ENCODE peak calls at places on chromosomes 11 and 22, in nine cellular contexts. D, E, V, L, H, R, S, Q and B are unnamed samples.
A peak's percentile ranks its signal among the peaks of the same experiment; 100 is the strongest.

GRCh38 chr11:12587333-12587997 is 86.8 kb upstream of the TEAD1 start:
- DNase-seq in Q (no peak), V (peak; percentile 40), L (no peak), E (peak; percentile 49), D (peak; percentile 79), H (no peak), R (no peak), S (no peak), B (peak; percentile 75)

GRCh38 chr11:27254744-27255446 is 108.1 kb downstream of the CCDC34 start:
- DNase-seq in R (no peak), V (peak; percentile 78), L (no peak), E (peak; percentile 50), H (no peak), D (no peak), Q (no peak), S (no peak), B (peak; percentile 43)

GRCh38 chr22:44243761-44244160 is 63.0 kb downstream of the PARVG start:
- DNase-seq in D (no peak), L (no peak), S (no peak), Q (no peak), E (no peak), V (no peak), H (no peak), R (no peak), B (no peak)

GRCh38 chr11:122721964-122722266 is 66.4 kb downstream of the UBASH3B start:
- DNase-seq in E (peak; percentile 93), L (no peak), R (no peak), V (peak; percentile 86), S (peak; percentile 16), H (no peak), D (no peak), Q (no peak), B (peak; percentile 87)

GRCh38 chr22:43476341-43476740 is 64.5 kb downstream of the MPPED1 start:
- DNase-seq in V (no peak), Q (no peak), E (no peak), L (no peak), H (no peak), D (peak; percentile 49), R (no peak), S (no peak), B (no peak)

GRCh38 chr11:95577716-95578460 is 211.7 kb downstream of the FAM76B start:
- DNase-seq in S (no peak), R (no peak), Q (no peak), H (no peak), V (peak; percentile 52), D (no peak), L (no peak), E (peak; percentile 92), B (peak; percentile 78)

GRCh38 chr11:79503028-79503427 is 62.2 kb upstream of the TENM4 start:
- DNase-seq in Q (no peak), H (no peak), L (no peak), E (no peak), R (no peak), D (no peak), V (no peak), S (no peak), B (no peak)

GRCh38 chr11:3150726-3151125 is 14.4 kb downstream of the OSBPL5 start:
- DNase-seq in E (no peak), V (no peak), S (no peak), D (no peak), R (no peak), Q (no peak), L (no peak), H (no peak), B (no peak)

GRCh38 chr11:9405721-9406120 is 21.3 kb downstream of the IPO7 start:
- DNase-seq in Q (no peak), D (no peak), V (no peak), E (peak; percentile 50), H (no peak), R (no peak), S (no peak), L (no peak), B (no peak)

GRCh38 chr11:35464308-35464707 is 45.0 kb upstream of the SLC1A2 start:
- DNase-seq in V (no peak), L (no peak), E (no peak), H (no peak), Q (no peak), R (no peak), S (no peak), D (no peak), B (no peak)

GRCh38 chr11:250274-250673 is 13.5 kb downstream of the PSMD13 start:
- DNase-seq in R (no peak), S (no peak), E (no peak), Q (no peak), V (no peak), L (no peak), H (no peak), D (no peak), B (no peak)

GRCh38 chr11:5339771-5340322 is 3.5 kb downstream of the OR51B5 start:
- DNase-seq in Q (no peak), H (no peak), V (no peak), R (no peak), S (no peak), E (no peak), L (no peak), D (no peak), B (no peak)

GRCh38 chr11:2934611-2935239 is 5.5 kb upstream of the PHLDA2 start:
- DNase-seq in V (no peak), S (no peak), L (no peak), H (peak; percentile 11), R (no peak), D (no peak), Q (peak; percentile 43), E (no peak), B (no peak)

GRCh38 chr11:58923300-58923788 is 15.9 kb upstream of the GLYATL1 start:
- DNase-seq in H (no peak), D (peak; percentile 92), R (no peak), S (peak; percentile 54), Q (no peak), L (peak; percentile 10), V (peak; percentile 37), E (peak; percentile 41), B (peak; percentile 26)

GRCh38 chr11:12287009-12287373 is 90.4 kb upstream of the PARVA start:
- DNase-seq in E (peak; percentile 94), H (no peak), S (peak; percentile 47), Q (no peak), R (peak; percentile 24), L (no peak), D (no peak), V (peak; percentile 96), B (peak; percentile 95)

GRCh38 chr22:46483353-46483752 is 54.1 kb downstream of the CELSR1 start:
- DNase-seq in H (no peak), R (no peak), S (no peak), L (no peak), E (no peak), D (no peak), Q (no peak), V (no peak), B (no peak)

GRCh38 chr22:39518996-39519680 is 1.2 kb upstream of the ATF4 start:
- DNase-seq in S (no peak), V (peak; percentile 51), R (no peak), Q (no peak), L (no peak), D (no peak), H (no peak), E (peak; percentile 57), B (no peak)

GRCh38 chr11:121059605-121060004 is 35.7 kb downstream of the TBCEL start:
- DNase-seq in H (no peak), S (no peak), L (peak; percentile 75), R (no peak), E (no peak), D (no peak), Q (no peak), V (no peak), B (no peak)

GRCh38 chr22:37258005-37258790 is 14.1 kb upstream of the RAC2 start:
- DNase-seq in Q (no peak), V (no peak), R (no peak), H (no peak), E (no peak), L (no peak), S (no peak), D (peak; percentile 51), B (no peak)
- H3K4me3 ChIP-seq in Q (no peak overlapping the region), V (no peak overlapping the region), R (no peak overlapping the region), H (no peak overlapping the region), E (no peak overlapping the region), L (no peak overlapping the region), S (no peak overlapping the region), D (no peak overlapping the region), B (no peak overlapping the region)

GRCh38 chr11:45212566-45213315 is 66.3 kb downstream of the PRDM11 start:
- DNase-seq in E (no peak), H (no peak), V (no peak), R (no peak), S (no peak), L (no peak), D (peak; percentile 87), Q (no peak), B (no peak)
- TF ChIP-seq CTCF in E (no peak), H (no peak), V (no peak), R (no peak), S (no peak), L (peak; percentile 18), D (peak; percentile 77), Q (no peak), B (no peak)

GRCh38 chr11:66466225-66467033 is at the start of gene PELI3:
- DNase-seq in R (peak; percentile 93), S (peak; percentile 74), E (peak; percentile 86), V (peak; percentile 92), Q (peak; percentile 97), L (peak; percentile 55), H (peak; percentile 87), D (peak; percentile 96), B (peak; percentile 84)

GRCh38 chr11:66468691-66469090 is 2.0 kb downstream of the PELI3 start:
- DNase-seq in D (no peak), R (no peak), E (no peak), Q (no peak), L (no peak), V (no peak), S (no peak), H (no peak), B (no peak)

GRCh38 chr11:66469441-66469840 is 2.7 kb downstream of the PELI3 start:
- DNase-seq in L (no peak), D (no peak), S (no peak), V (no peak), R (no peak), H (no peak), Q (no peak), E (no peak), B (no peak)

GRCh38 chr11:66467034-66467659 is 442 bp downstream of the PELI3 start:
- DNase-seq in V (peak; percentile 38), E (no peak), D (peak; percentile 64), R (peak; percentile 65), L (no peak), H (no peak), Q (peak; percentile 57), S (no peak), B (peak; percentile 31)

DNA sequence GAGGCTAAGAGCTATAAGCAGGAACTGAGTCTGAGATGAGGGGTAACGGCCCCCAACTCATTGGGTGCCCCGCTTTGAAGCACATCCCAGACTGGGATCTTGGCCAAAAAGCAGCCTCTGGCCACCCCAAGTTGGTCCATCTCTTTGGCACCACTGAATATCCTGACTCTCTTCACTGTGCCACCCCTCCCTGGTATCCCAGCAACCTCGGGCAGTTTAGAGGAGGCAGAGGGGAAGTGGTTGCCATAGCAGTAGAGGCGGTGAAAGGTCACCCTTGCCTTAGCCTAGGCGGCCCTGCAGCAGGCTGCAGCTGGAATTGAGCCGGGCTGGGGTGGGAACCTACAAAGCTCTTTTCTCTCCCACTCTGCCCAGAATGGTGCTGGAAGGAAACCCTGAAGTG is 1.1 kb downstream of the PELI3 start:
- DNase-seq in H (no peak), Q (peak; percentile 59), R (peak; percentile 32), V (no peak), S (no peak), L (no peak), D (peak; percentile 44), E (no peak), B (peak; percentile 54)
- H3K4me3 ChIP-seq in H (peak overlapping the region; percentile 69), Q (peak overlapping the region; percentile 85), R (no peak overlapping the region), V (peak overlapping the region; percentile 64), S (peak overlapping the region; percentile 95), L (no peak overlapping the region), D (peak overlapping the region; percentile 81), E (peak overlapping the region; percentile 51), B (peak overlapping the region; percentile 69)

GRCh38 chr11:31236052-31236652 is 133.4 kb downstream of the DCDC1 start:
- DNase-seq in V (peak; percentile 21), Q (no peak), D (no peak), R (no peak), H (no peak), L (no peak), S (peak; percentile 8), E (peak; percentile 9), B (no peak)
- TF ChIP-seq CTCF in V (peak; percentile 50), Q (no peak), D (peak; percentile 47), R (no peak), H (no peak), L (no peak), S (peak; percentile 47), E (peak; percentile 42), B (peak; percentile 17)